ENCODE peak calls at places on chromosome 10, in nine cellular contexts. R is PC-3, M is IMR-90, V is neuronal stem cell, A is left ventricle myocardium inferior, O is body of pancreas, G is SJSA1, J is Panc1, Y is esophagus squamous epithelium. F is an unnamed sample. For H3K36me3, the result is how much of the 10 kb centered on the place peaks cover.

GRCh38 chr10:88409236-88409635 is 173.9 kb downstream of the RNLS start:
- DNase-seq in A (no peak), R (no peak), Y (no peak), G (no peak), O (no peak), V (no peak), M (peak), J (no peak), F (no peak)

GRCh38 chr10:101067356-101068083 is 5.7 kb downstream of the KAZALD1 start:
- DNase-seq in Y (no peak), G (peak), J (no peak), V (peak), A (peak), M (peak), O (peak), R (peak), F (peak)

GRCh38 chr10:63491558-63492316 is 26.0 kb upstream of the JMJD1C start:
- DNase-seq in R (peak), G (no peak), Y (no peak), V (no peak), O (no peak), J (no peak), A (no peak), M (peak), F (peak)

GRCh38 chr10:116748041-116748440 is 5.7 kb upstream of the HSPA12A start:
- DNase-seq in O (no peak), A (no peak), J (no peak), Y (no peak), G (no peak), M (peak), V (no peak), R (peak), F (no peak)

GRCh38 chr10:120381924-120382323 is 75.1 kb upstream of the PLPP4 start:
- DNase-seq in A (no peak), G (no peak), R (no peak), J (no peak), M (no peak), V (no peak), Y (no peak), O (no peak), F (no peak)

GRCh38 chr10:18561861-18562551 is 89.4 kb downstream of the NSUN6 start:
- DNase-seq in O (no peak), M (no peak), V (no peak), R (no peak), J (no peak), A (no peak), Y (no peak), G (no peak), F (no peak)

GRCh38 chr10:72331575-72332422 is 22.9 kb downstream of the DNAJB12 start:
- DNase-seq in M (peak), Y (peak), J (no peak), G (peak), A (peak), O (peak), V (peak), R (peak), F (peak)

GRCh38 chr10:99337261-99337905 is 8.2 kb downstream of the CNNM1 start:
- DNase-seq in J (no peak), R (peak), O (no peak), M (no peak), G (peak), A (no peak), Y (no peak), V (no peak), F (no peak)

GRCh38 chr10:132449826-132450211 is 52.8 kb downstream of the PWWP2B start:
- DNase-seq in M (no peak), Y (no peak), V (no peak), G (no peak), R (no peak), O (no peak), J (no peak), A (no peak), F (no peak)

GRCh38 chr10:61175331-61175730 is 231.3 kb upstream of the RHOBTB1 start:
- DNase-seq in Y (no peak), M (peak), A (no peak), G (no peak), J (no peak), R (no peak), V (no peak), O (no peak), F (no peak)

GRCh38 chr10:31147220-31147608 is 115.5 kb upstream of the ZNF438 start:
- DNase-seq in M (peak), Y (no peak), O (no peak), G (no peak), J (no peak), V (no peak), R (peak), A (no peak), F (no peak)

GRCh38 chr10:43871004-43871439 is 222.3 kb upstream of the ZNF32 start:
- DNase-seq in O (no peak), Y (no peak), R (no peak), M (no peak), J (no peak), V (no peak), G (no peak), A (peak), F (peak)

DNA sequence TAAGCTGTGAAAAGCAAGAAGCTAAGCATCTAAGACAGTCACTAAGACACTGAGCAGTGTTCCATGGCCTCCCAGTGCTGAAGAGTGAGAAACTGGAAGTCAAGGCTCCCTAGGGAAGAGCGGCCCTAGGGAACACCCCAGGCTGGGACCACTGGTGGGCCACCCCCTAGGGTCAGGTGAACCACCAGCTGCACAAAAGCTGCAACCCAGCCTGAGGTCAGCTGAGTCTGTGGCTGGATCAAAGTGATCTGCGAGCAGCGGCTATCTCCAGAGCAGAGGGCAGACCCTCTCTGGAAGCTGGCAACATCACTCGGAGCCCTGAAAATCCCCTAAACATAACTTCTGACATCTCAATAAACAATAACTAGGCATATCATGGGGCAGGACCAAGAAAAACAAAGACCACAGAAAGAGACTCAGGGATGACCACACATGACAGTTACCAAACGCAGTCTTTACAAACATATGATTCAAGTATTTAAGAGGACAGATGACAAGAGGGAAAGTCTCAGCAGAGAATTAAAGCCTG is 125.8 kb downstream of the DLG5 start:
- DNase-seq in J (no peak), Y (no peak), M (peak), O (no peak), A (no peak), G (peak), R (no peak), V (no peak), F (no peak)
- H3K36me3 ChIP-seq in J (under half), Y (half or more), M (half or more), O (under half), A (half or more), G (half or more), R (half or more), V (half or more), F (under half)

GRCh38 chr10:97182327-97182990 is 3.3 kb downstream of the SLIT1 start:
- DNase-seq in O (no peak), M (no peak), A (no peak), G (no peak), R (no peak), J (no peak), V (no peak), Y (no peak), F (no peak)
- H3K36me3 ChIP-seq in O (under half), M (under half), A (under half), G (under half), R (under half), J (under half), V (under half), Y (under half), F (under half)

GRCh38 chr10:870564-871166 is 60.8 kb downstream of the LARP4B start:
- DNase-seq in G (no peak), O (no peak), R (no peak), V (no peak), J (no peak), Y (no peak), A (no peak), M (no peak), F (no peak)
- H3K36me3 ChIP-seq in G (half or more), O (under half), R (under half), V (half or more), J (under half), Y (half or more), A (under half), M (under half), F (under half)

DNA sequence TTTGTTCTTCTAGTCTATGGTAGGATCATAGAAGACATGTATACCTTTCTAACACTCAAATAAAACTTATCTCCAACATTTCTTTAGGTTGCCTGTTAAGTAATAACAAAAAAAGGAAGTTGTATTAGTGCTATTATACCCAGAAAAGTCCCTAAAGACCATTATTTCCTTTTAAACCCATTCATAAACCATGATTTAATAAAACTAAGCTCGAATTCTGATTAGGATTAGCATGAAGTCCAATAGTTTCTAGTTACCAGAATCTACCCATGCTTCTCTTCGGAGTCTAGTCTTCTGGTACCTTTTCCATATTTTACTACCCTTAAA is 62.7 kb downstream of the USP6NL start:
- DNase-seq in V (no peak), R (no peak), G (no peak), A (no peak), O (no peak), M (no peak), J (no peak), Y (no peak), F (no peak)
- H3K36me3 ChIP-seq in V (under half), R (under half), G (under half), A (under half), O (under half), M (under half), J (under half), Y (under half), F (under half)

DNA sequence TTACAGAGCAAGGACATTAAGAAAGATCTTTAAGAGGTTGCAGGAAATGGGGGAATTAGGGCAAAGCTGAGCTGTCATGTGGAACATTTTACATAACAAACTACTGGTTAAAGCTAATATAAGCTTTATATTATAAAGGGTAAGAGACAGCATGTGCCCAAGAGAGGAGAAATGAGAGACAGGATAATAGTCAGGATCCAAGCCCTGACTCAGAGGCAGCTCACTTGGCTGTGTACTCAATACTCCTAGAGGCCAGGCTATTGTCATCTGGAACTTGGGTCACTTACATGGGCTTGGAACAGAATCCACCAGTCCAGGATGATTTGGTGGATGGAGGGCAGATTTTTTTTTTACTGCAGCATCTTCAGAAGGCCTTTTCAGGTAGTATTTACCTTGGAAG is 418.6 kb upstream of the ZMIZ1 start:
- DNase-seq in Y (no peak), V (no peak), R (peak), O (no peak), G (no peak), M (peak), J (no peak), A (no peak), F (no peak)
- H3K36me3 ChIP-seq in Y (under half), V (under half), R (under half), O (under half), G (under half), M (under half), J (under half), A (under half), F (under half)

DNA sequence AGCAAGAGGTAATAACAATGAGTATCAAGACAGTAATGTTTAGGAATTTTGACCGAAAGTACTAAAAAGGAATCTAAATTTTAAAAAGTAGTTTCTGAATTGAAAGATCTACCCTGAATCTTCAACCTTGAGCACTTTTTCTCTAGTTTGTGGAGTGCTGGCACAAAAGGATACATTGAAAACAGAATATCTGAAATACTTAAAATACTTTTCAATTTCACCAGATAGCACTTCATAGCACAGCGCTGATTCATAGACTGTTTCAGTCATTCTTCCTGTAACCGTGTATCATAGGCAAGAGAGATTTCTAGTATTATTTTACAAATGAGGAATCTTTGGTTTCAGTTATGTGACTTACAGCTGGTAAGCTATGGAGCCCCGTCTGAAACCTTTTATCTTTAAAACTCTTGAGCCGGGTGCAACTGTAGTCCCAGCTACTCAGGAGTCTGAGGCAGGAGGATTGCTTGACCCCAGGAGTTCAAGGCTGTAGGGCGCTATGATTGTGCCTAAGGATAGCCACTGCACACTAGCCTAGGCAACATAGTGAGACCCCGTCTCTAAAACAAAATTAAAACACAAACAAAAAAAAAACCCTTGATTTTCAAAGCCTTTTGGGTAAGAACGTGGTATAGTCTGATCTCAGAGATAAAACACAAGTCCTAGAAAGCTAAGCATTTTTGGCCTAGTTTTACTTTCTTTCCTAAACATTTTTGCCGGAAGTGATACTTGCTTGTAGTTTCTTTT is 35.1 kb downstream of the FHIP2A start:
- DNase-seq in O (no peak), V (no peak), G (peak), R (peak), Y (no peak), A (no peak), J (peak), M (peak), F (no peak)
- H3K36me3 ChIP-seq in O (under half), V (half or more), G (half or more), R (under half), Y (half or more), A (half or more), J (under half), M (under half), F (half or more)

DNA sequence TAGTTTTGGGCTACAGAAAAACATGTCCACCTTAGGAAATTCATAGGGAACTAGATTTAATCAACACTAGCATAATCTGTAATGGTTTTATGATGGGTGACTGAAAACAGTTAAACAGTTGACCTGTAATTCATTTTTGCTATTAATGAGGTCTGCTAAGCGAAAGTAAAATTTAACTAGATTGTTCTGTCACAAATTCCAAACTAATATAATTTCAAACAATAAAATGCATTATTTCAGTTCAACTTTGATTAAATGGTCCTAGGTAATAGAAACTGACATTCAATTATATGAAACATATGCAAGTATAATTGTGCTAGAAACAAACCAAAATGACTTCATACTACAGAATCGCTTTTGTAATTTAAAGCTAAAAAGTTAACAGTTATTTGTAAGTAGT is 6.9 kb downstream of the NOC3L start:
- DNase-seq in J (no peak), O (no peak), M (no peak), Y (no peak), V (no peak), A (no peak), R (no peak), G (no peak), F (no peak)
- H3K36me3 ChIP-seq in J (half or more), O (under half), M (under half), Y (half or more), V (half or more), A (half or more), R (half or more), G (half or more), F (half or more)

GRCh38 chr10:1110674-1111119 is 54.5 kb downstream of the WDR37 start:
- DNase-seq in V (no peak), J (no peak), O (no peak), G (no peak), A (no peak), R (no peak), Y (no peak), M (no peak), F (no peak)

GRCh38 chr10:1107004-1107403 is 50.8 kb downstream of the WDR37 start:
- DNase-seq in M (no peak), J (no peak), G (no peak), Y (no peak), R (no peak), V (no peak), A (no peak), O (no peak), F (no peak)

GRCh38 chr10:1114355-1115261 is 58.4 kb downstream of the WDR37 start:
- DNase-seq in J (no peak), O (no peak), G (no peak), Y (no peak), V (no peak), R (no peak), M (no peak), A (no peak), F (no peak)

GRCh38 chr10:1107679-1108078 is 51.5 kb downstream of the WDR37 start:
- DNase-seq in J (no peak), O (no peak), M (no peak), Y (no peak), V (no peak), R (peak), A (no peak), G (no peak), F (no peak)

DNA sequence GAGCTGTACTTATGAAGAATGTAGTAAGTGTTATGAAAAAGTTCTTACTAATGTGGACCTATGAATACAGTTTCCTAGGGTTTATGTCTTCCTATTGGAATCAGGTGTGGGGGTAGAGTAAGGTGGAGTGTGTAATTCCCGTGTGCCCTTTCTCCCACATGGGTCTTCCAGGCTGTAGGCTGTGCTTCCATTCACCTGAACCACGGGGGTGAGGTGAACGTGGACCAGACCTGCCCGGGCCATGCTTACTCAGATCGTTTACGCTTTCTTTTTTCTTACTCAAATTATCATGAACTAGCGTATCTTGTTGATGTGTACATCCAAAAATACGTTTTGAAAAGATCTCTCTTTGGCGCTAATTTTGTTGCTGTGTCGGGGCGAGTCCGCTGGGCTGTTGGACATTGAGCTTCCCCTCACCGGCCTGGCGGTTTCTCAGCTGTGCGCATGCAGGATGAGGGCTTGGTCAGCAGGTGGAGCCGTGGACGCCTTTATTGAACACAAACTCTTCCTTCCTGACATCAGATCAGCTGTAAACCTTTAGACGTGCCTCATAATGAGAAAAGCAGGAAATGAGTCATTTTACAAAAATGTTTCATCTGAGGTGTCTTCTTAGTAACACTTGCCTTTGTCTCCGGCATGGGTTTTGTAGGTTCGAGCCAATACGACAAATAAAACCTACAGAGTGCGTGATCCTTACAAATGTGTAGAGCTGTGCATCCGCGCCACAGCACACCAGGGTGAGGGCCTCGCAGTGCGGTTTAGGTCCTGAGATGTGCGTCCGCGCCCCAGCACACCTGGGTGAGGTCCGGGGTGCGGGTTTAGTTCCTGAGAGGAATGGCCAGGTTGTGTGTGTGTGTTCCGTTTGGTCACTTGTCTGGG is 53.8 kb downstream of the WDR37 start:
- DNase-seq in G (peak), R (peak), O (peak), A (peak), J (peak), V (peak), M (peak), Y (no peak), F (no peak)
- H3K36me3 ChIP-seq in G (half or more), R (under half), O (under half), A (half or more), J (under half), V (half or more), M (half or more), Y (half or more), F (under half)